ENCODE peak calls at places on chromosomes 4 and X, in four cellular contexts. B is lung, V is nephron progenitor cell, L is neural progenitor cell. P is an unnamed sample.

GRCh38 chrX:103789004-103789403 is 12.4 kb downstream of the PLP1 start:
- DNase-seq in V (no peak), L (no peak), B (no peak), P (no peak)

GRCh38 chr4:141020801-141021261 is 112.4 kb downstream of the RNF150 start:
- DNase-seq in V (no peak), L (no peak), B (no peak), P (no peak)

GRCh38 chr4:70544279-70544870 is 26.0 kb downstream of the AMTN start:
- DNase-seq in L (peak; percentile 52), V (no peak), B (no peak), P (peak; percentile 49)

GRCh38 chr4:163565228-163566040 is 70.9 kb downstream of the TMA16 start:
- DNase-seq in V (no peak), L (no peak), B (no peak), P (no peak)

GRCh38 chr4:109729563-109730293 is at the start of gene PLA2G12A:
- DNase-seq in V (peak; percentile 74), L (peak; percentile 88), B (peak; percentile 87), P (peak; percentile 90)

GRCh38 chr4:2643555-2643954 is 107.1 kb downstream of the FAM193A start:
- DNase-seq in B (no peak), V (no peak), L (no peak), P (no peak)

GRCh38 chr4:24160358-24160757 is 270.5 kb upstream of the PPARGC1A start:
- DNase-seq in B (no peak), L (no peak), V (no peak), P (peak; percentile 34)

GRCh38 chrX:44938111-44938510 is 65.1 kb downstream of the KDM6A start:
- DNase-seq in V (no peak), L (no peak), B (no peak), P (no peak)

GRCh38 chr4:605702-606425 is 19.5 kb upstream of the PDE6B start:
- DNase-seq in V (no peak), L (no peak), B (no peak), P (no peak)

GRCh38 chr4:112819729-112820128 is 182.8 kb downstream of the LARP7 start:
- DNase-seq in B (no peak), V (no peak), L (no peak), P (no peak)

GRCh38 chrX:136112781-136113180 is 34.6 kb upstream of the FHL1 start:
- DNase-seq in L (no peak), V (no peak), B (no peak), P (no peak)

GRCh38 chr4:108834167-108834566 is 71.3 kb upstream of the ETNPPL start:
- DNase-seq in V (no peak), L (no peak), B (no peak), P (peak; percentile 83)

GRCh38 chr4:55312491-55313101 is 33.4 kb upstream of the SRD5A3 start:
- DNase-seq in L (peak; percentile 52), B (peak; percentile 49), V (peak; percentile 5), P (peak; percentile 65)

GRCh38 chrX:110173192-110174175 is 144.4 kb downstream of the AMMECR1 start:
- DNase-seq in B (no peak), L (no peak), V (no peak), P (peak; percentile 71)

GRCh38 chrX:129790808-129791207 is 11.1 kb downstream of the SASH3 start:
- DNase-seq in B (no peak), V (no peak), L (no peak), P (no peak)

GRCh38 chr4:7111441-7111840 is 43.6 kb upstream of the GRPEL1 start:
- DNase-seq in L (no peak), B (no peak), V (no peak), P (no peak)

GRCh38 chr4:117096886-117097285 is 11.5 kb upstream of the TRAM1L1 start:
- DNase-seq in B (no peak), V (no peak), L (no peak), P (no peak)

GRCh38 chrX:41589634-41590270 is 99.0 kb upstream of the GPR34 start:
- DNase-seq in L (no peak), B (no peak), V (no peak), P (no peak)

GRCh38 chr4:181968371-181968770 is 274.8 kb upstream of the TENM3 start:
- DNase-seq in V (no peak), B (no peak), L (no peak), P (peak; percentile 30)

GRCh38 chr4:151743128-151743854 is 17.5 kb downstream of the GATB start:
- DNase-seq in V (no peak), L (no peak), B (no peak), P (no peak)
- TF ChIP-seq CTCF in V (no peak), L (no peak), B (no peak), P (no peak)

DNA sequence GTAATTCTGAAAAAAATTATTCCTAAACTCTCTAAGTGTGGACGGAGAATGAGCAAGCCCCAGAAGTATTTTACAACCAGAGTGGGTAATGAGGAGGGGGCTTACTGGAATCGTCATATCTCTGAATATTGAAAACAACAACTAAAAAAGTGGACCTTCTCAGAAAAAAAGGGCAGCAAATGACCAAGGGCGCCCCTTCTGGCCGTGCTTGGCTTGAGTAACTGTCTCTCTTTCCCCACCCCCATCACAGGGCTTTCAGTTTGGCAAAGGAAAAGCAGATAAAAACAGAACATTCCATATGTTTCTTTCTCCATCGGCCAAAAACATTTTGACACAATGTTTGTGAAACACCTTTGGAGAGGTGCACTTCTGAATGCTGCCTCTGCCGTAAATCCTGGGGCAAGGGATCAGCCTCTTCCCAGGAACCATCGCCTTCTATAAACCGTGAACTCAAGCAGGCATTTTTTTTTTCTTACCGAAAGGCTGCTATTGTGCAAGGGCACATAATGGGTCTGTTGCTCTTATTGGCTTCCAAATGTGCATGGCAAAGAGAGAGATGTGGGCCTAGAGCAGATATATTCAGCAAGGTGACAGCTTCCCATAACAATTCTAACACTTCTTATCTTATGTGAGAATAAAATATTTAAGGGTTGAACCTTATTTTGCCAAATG is 115.4 kb downstream of the PARM1 start:
- DNase-seq in B (no peak), V (no peak), L (peak; percentile 35), P (peak; percentile 5)
- TF ChIP-seq CTCF in B (no peak), V (peak; percentile 21), L (peak; percentile 59), P (peak; percentile 10)

GRCh38 chr4:119490335-119490734 is 138.3 kb downstream of the PDE5A start:
- DNase-seq in L (peak; percentile 28), B (no peak), V (no peak), P (peak; percentile 7)
- TF ChIP-seq CTCF in L (peak; percentile 36), B (no peak), V (no peak), P (no peak)

GRCh38 chr4:138686078-138686477 is 329.5 kb upstream of the NOCT start:
- DNase-seq in L (no peak), B (no peak), V (no peak), P (no peak)
- TF ChIP-seq CTCF in L (no peak), B (no peak), V (no peak), P (no peak)

DNA sequence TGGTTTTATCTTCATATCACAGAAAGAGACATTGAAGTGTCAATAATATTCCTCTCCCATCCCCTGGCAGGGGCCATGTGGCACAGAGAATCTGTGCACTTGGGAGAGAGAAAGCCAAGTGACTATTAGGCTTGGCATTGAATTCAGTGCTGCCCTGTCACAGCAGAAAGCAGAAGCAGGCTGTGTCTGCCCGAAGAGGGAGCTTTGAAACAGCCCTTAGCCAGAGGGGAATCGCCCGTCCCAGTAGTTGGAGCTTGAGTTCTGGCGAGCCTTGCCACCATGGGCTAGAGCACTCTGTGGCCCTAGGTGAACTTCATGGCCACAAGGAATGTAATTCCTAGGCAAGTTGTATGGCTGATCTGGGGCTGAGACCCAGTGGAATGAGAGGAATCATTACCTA is 282.5 kb upstream of the PCDH10 start:
- DNase-seq in V (no peak), L (no peak), B (no peak), P (no peak)
- TF ChIP-seq CTCF in V (no peak), L (no peak), B (no peak), P (no peak)

DNA sequence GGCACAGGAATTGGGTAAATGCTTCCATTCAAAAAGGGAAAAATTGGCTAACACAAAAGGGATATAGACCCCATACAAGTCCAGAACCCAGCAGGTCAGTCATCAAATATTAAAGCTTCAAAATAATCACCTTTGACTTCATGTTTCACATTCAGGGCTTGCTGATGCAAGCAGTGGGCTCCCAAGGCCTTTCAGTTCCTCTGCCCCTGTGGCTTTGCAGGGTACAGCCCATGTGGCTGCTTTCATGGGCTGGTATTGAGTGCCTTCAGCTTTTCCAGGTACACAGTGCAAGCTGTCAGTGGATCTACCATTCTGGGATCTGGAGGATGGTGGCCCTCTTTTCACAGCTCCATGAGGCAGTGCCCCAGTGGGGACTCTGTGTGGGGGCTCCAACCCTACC is 253.0 kb downstream of the TECRL start:
- DNase-seq in B (no peak), V (no peak), L (no peak), P (no peak)
- TF ChIP-seq CTCF in B (no peak), V (no peak), L (no peak), P (no peak)

DNA sequence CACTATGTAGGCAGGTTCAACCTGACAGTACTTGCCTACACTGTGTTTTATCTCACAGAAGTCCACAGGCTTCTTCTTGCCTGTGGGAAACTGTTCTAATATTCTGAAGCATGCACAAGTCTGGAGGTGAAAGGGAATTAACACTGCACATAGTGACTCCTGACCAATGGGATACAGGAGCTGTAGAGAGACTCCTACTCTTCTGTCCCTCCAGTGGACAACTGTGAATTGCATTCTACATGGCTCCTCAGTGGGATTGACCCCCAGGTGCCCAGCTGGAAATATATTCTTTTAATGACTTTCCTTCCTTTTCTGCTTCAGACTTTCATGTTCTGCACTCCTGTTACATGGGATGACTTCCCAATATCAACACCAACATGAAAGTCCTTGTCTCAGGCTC is 8.2 kb upstream of the YIPF6 start:
- DNase-seq in L (peak; percentile 35), B (no peak), V (no peak), P (peak; percentile 41)
- TF ChIP-seq CTCF in L (peak; percentile 43), B (no peak), V (peak; percentile 30), P (peak; percentile 25)

GRCh38 chr4:52611030-52611555 is 48.0 kb downstream of the USP46 start:
- DNase-seq in B (no peak), V (no peak), L (no peak), P (no peak)

GRCh38 chr4:52614241-52614640 is 44.9 kb downstream of the USP46 start:
- DNase-seq in V (no peak), B (no peak), L (no peak), P (no peak)

GRCh38 chr4:52606766-52607165 is 52.3 kb downstream of the USP46 start:
- DNase-seq in V (no peak), B (no peak), L (no peak), P (no peak)

GRCh38 chr4:52617467-52618017 is 41.6 kb downstream of the USP46 start:
- DNase-seq in B (no peak), V (no peak), L (no peak), P (no peak)

DNA sequence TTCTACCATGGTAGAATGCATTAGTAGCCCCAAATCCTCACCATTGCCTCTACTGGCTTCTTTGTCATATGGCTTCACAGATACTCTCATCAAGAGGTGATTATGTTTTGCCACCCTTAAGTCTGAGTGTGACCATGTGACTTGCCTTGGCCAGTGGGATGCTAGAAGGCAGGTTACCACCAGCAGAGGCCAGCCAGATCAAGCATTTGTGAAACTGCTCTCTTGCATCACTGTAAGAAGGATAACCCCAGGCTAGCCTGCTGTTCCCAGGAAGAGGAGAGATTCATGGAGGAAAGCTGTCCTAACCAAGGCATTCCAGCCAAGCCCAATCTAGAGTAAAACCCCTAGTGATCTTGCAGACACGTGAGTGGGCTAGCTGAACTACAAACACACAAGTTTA is 46.8 kb downstream of the USP46 start:
- DNase-seq in V (no peak), B (no peak), L (no peak), P (peak; percentile 31)
- TF ChIP-seq CTCF in V (no peak), B (no peak), L (no peak), P (no peak)

DNA sequence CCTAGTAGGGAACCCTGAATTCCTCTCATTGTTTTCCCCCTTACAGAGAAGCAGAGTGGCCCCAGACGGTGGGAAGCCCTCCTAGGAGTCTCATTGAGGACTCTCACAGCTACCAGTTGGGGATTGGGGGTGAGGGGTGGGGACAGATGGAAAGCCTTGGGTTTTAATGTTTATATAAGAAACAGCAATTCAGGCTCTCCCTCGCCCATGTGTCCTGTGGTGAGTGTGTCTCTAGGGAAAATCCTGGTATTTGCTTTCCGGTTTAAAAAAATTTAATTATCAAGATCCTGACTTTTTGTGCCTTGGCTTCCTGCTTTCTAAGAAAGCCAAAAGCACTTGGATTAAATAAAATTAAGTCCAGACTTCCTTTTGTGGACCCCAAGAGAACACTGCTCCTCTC is 93.9 kb downstream of the SOWAHB start:
- DNase-seq in V (no peak), L (peak; percentile 21), B (no peak), P (no peak)
- TF ChIP-seq CTCF in V (no peak), L (no peak), B (no peak), P (no peak)